ENCODE peak calls at places on chromosome 3, in eight cellular contexts. T is AG09319, F is H9, V is uterus, N is fibroblast of lung, Z is kidney tubule cell, G is NCI-H146, C is lower lobe of right lung. H is an unnamed sample.
A peak's percentile ranks its signal among the peaks of the same experiment; 100 is the strongest.

GRCh38 chr3:42098171-42098570 is 7.0 kb downstream of the TRAK1 start:
- DNase-seq in T (no peak), F (no peak), V (no peak), N (no peak), Z (no peak), G (no peak), C (no peak), H (no peak)

GRCh38 chr3:99286266-99286845 is 352.0 kb upstream of the COL8A1 start:
- DNase-seq in T (peak; percentile 23), F (no peak), V (no peak), N (no peak), Z (peak; percentile 23), G (no peak), C (no peak), H (no peak)

GRCh38 chr3:81936817-81937216 is 175.4 kb upstream of the GBE1 start:
- DNase-seq in T (no peak), F (no peak), V (no peak), N (no peak), Z (no peak), G (no peak), C (no peak), H (no peak)

GRCh38 chr3:13025090-13025489 is 48.1 kb downstream of the IQSEC1 start:
- DNase-seq in T (peak; percentile 12), F (no peak), V (no peak), N (peak; percentile 61), Z (peak; percentile 78), G (no peak), C (peak; percentile 56), H (peak; percentile 42)

GRCh38 chr3:78974181-78974770 is 793.5 kb downstream of the ROBO1 start:
- DNase-seq in T (no peak), F (no peak), V (no peak), N (no peak), Z (peak; percentile 18), G (no peak), C (no peak), H (no peak)

GRCh38 chr3:36214460-36214859 is 165.8 kb upstream of the STAC start:
- DNase-seq in T (no peak), F (no peak), V (no peak), N (no peak), Z (no peak), G (no peak), C (no peak), H (no peak)

GRCh38 chr3:175001091-175001490 is 142.0 kb downstream of the NAALADL2 start:
- DNase-seq in T (no peak), F (no peak), V (no peak), N (no peak), Z (no peak), G (no peak), C (no peak), H (no peak)

GRCh38 chr3:30500666-30501399 is 105.6 kb upstream of the TGFBR2 start:
- DNase-seq in T (no peak), F (no peak), V (no peak), N (no peak), Z (no peak), G (no peak), C (no peak), H (no peak)

GRCh38 chr3:138195491-138195890 is 8.4 kb downstream of the ARMC8 start:
- DNase-seq in T (no peak), F (no peak), V (no peak), N (no peak), Z (no peak), G (no peak), C (no peak), H (no peak)

GRCh38 chr3:169305460-169305859 is 358.1 kb downstream of the MECOM start:
- DNase-seq in T (no peak), F (no peak), V (no peak), N (no peak), Z (no peak), G (no peak), C (no peak), H (no peak)

GRCh38 chr3:50585919-50586762 is 16.8 kb downstream of the HEMK1 start:
- DNase-seq in T (no peak), F (no peak), V (no peak), N (no peak), Z (no peak), G (no peak), C (no peak), H (no peak)

GRCh38 chr3:67245545-67245944 is 247.4 kb downstream of the KBTBD8 start:
- DNase-seq in T (no peak), F (no peak), V (no peak), N (no peak), Z (no peak), G (no peak), C (no peak), H (no peak)

GRCh38 chr3:100748220-100748619 is 38.9 kb downstream of the TFG start:
- DNase-seq in T (no peak), F (no peak), V (no peak), N (no peak), Z (no peak), G (no peak), C (no peak), H (no peak)

GRCh38 chr3:48039487-48040190 is 23.4 kb upstream of the MAP4 start:
- DNase-seq in T (no peak), F (no peak), V (no peak), N (peak; percentile 70), Z (peak; percentile 93), G (no peak), C (no peak), H (no peak)

GRCh38 chr3:50251220-50251619 is 15.2 kb downstream of the GNAI2 start:
- DNase-seq in T (no peak), F (no peak), V (no peak), N (peak; percentile 90), Z (peak; percentile 92), G (no peak), C (no peak), H (no peak)

GRCh38 chr3:62529230-62529629 is 155.9 kb upstream of the FEZF2 start:
- DNase-seq in T (no peak), F (peak; percentile 70), V (no peak), N (peak; percentile 32), Z (peak; percentile 33), G (no peak), C (no peak), H (peak; percentile 8)

GRCh38 chr3:23776352-23776891 is 29.3 kb upstream of the UBE2E1 start:
- DNase-seq in T (peak; percentile 52), F (no peak), V (no peak), N (peak; percentile 92), Z (peak; percentile 46), G (no peak), C (no peak), H (peak; percentile 39)

GRCh38 chr3:169772530-169772950 is 656 bp upstream of the MYNN start:
- DNase-seq in T (no peak), F (peak; percentile 79), V (peak; percentile 76), N (peak; percentile 87), Z (peak; percentile 85), G (peak; percentile 96), C (peak; percentile 79), H (peak; percentile 40)

GRCh38 chr3:134363381-134363755 is 10.9 kb downstream of the AMOTL2 start:
- DNase-seq in T (no peak), F (no peak), V (no peak), N (no peak), Z (peak; percentile 28), G (no peak), C (no peak), H (no peak)

GRCh38 chr3:48187579-48188265 is 495 bp downstream of the CDC25A start:
- DNase-seq in T (no peak), F (peak; percentile 37), V (peak; percentile 23), N (peak; percentile 82), Z (no peak), G (peak; percentile 51), C (peak; percentile 53), H (no peak)

GRCh38 chr3:161197855-161198836 is 23.0 kb upstream of the NMD3 start:
- DNase-seq in T (no peak), F (no peak), V (no peak), N (no peak), Z (peak; percentile 76), G (no peak), C (no peak), H (no peak)

GRCh38 chr3:71389911-71390573 is 193.5 kb downstream of the FOXP1 start:
- DNase-seq in T (no peak), F (peak; percentile 41), V (no peak), N (peak; percentile 87), Z (peak; percentile 35), G (no peak), C (peak; percentile 66), H (no peak)

GRCh38 chr3:99686955-99687612 is 48.7 kb downstream of the COL8A1 start:
- DNase-seq in T (peak; percentile 28), F (peak; percentile 61), V (peak; percentile 59), N (peak; percentile 85), Z (peak; percentile 72), G (peak; percentile 9), C (peak; percentile 55), H (no peak)

H was measured in substantia nigra.